ENCODE peak calls at places on chromosomes 4 and X, in eight cellular contexts. E is PC-3, N is mammary epithelial cell, R is tibial nerve, I is mesendoderm, D is AG10803, G is cardiac fibroblast, H is mesenchymal stem cell. S is an unnamed sample.

GRCh38 chrX:47235691-47236103 is 2.9 kb downstream of the USP11 start:
- DNase-seq in I (no peak), N (peak), G (no peak), H (peak), D (no peak), R (no peak), E (no peak), S (no peak)

GRCh38 chr4:7411896-7412585 is 22.7 kb downstream of the PSAPL1 start:
- DNase-seq in R (no peak), E (no peak), N (no peak), D (no peak), H (no peak), I (no peak), G (no peak), S (no peak)

GRCh38 chr4:84401669-84402068 is 97.4 kb downstream of the NKX6-1 start:
- DNase-seq in E (peak), I (no peak), R (no peak), N (no peak), H (no peak), D (no peak), G (no peak), S (no peak)

GRCh38 chrX:724256-724655 is 93.7 kb downstream of the SHOX start:
- DNase-seq in E (no peak), N (no peak), R (no peak), I (no peak), H (no peak), D (no peak), G (no peak), S (no peak)

GRCh38 chr4:15920723-15921591 is 17.6 kb downstream of the FGFBP1 start:
- DNase-seq in D (peak), H (peak), N (peak), G (peak), I (no peak), R (no peak), E (peak), S (peak)

GRCh38 chr4:122798917-122799316 is 27.7 kb upstream of the FGF2 start:
- DNase-seq in R (no peak), G (no peak), I (no peak), H (no peak), N (no peak), D (no peak), E (no peak), S (no peak)

GRCh38 chr4:15402146-15402545 is 25.7 kb upstream of the C1QTNF7 start:
- DNase-seq in E (no peak), D (peak), H (peak), I (no peak), N (peak), G (peak), R (no peak), S (peak)

GRCh38 chrX:100494974-100495373 is 84.9 kb upstream of the PCDH19 start:
- DNase-seq in G (no peak), H (no peak), R (no peak), E (peak), I (no peak), N (no peak), D (no peak), S (peak)

GRCh38 chr4:134762053-134762452 is 560.5 kb upstream of the PABPC4L start:
- DNase-seq in E (no peak), I (peak), R (no peak), N (no peak), D (no peak), G (no peak), H (no peak), S (no peak)

GRCh38 chr4:152807294-152807829 is 27.6 kb downstream of the ARFIP1 start:
- DNase-seq in G (peak), E (peak), N (peak), D (peak), R (no peak), H (peak), I (no peak), S (peak)

GRCh38 chr4:37805091-37805490 is 21.4 kb upstream of the PGM2 start:
- DNase-seq in G (no peak), I (no peak), E (no peak), R (no peak), H (no peak), N (no peak), D (no peak), S (no peak)

GRCh38 chr4:120286813-120287212 is 220.2 kb upstream of the MAD2L1 start:
- DNase-seq in I (peak), G (peak), E (peak), H (peak), R (no peak), N (no peak), D (no peak), S (no peak)

GRCh38 chr4:7073526-7074390 is 5.9 kb upstream of the GRPEL1 start:
- DNase-seq in N (peak), R (peak), I (peak), H (peak), D (peak), E (peak), G (peak), S (peak)

GRCh38 chr4:74659576-74660411 is 134.5 kb downstream of the BTC start:
- DNase-seq in N (peak), E (peak), D (peak), G (peak), H (peak), I (peak), R (no peak), S (peak)

GRCh38 chr4:22090655-22091350 is 142.2 kb upstream of the KCNIP4 start:
- DNase-seq in H (peak), E (peak), I (no peak), G (peak), D (no peak), R (no peak), N (no peak), S (no peak)

GRCh38 chr4:169745291-169745690 is 12.5 kb downstream of the HPF1 start:
- DNase-seq in R (no peak), I (no peak), G (peak), D (peak), E (peak), N (peak), H (peak), S (peak)

GRCh38 chrX:78658851-78659744 is at the start of gene RTL3:
- DNase-seq in I (no peak), G (peak), N (peak), H (peak), E (peak), D (peak), R (no peak), S (peak)

GRCh38 chrX:71198066-71198465 is 25.0 kb upstream of the GJB1 start:
- DNase-seq in E (no peak), I (no peak), H (no peak), N (no peak), R (no peak), G (no peak), D (no peak), S (no peak)

GRCh38 chr4:145938618-145939177 is at the start of gene ZNF827:
- DNase-seq in N (peak), E (peak), I (peak), H (peak), R (peak), D (peak), G (peak), S (peak)

GRCh38 chrX:144275403-144275802 is 391.5 kb downstream of the UBE2NL start:
- DNase-seq in I (no peak), H (no peak), G (no peak), D (no peak), R (no peak), E (peak), N (peak), S (peak)

GRCh38 chr4:4330794-4331193 is 40.7 kb downstream of the ZBTB49 start:
- DNase-seq in D (no peak), H (no peak), R (no peak), I (no peak), E (no peak), N (no peak), G (no peak), S (no peak)

GRCh38 chr4:158193171-158193749 is 17.0 kb upstream of the TMEM144 start:
- DNase-seq in R (no peak), I (peak), D (peak), E (peak), H (peak), G (peak), N (no peak), S (peak)

GRCh38 chr4:28287837-28288236 is 1427.2 kb downstream of the STIM2 start:
- DNase-seq in H (peak), D (peak), E (peak), R (peak), I (peak), N (peak), G (peak), S (peak)

GRCh38 chrX:22691966-22692565 is 307.7 kb upstream of the DDX53 start:
- DNase-seq in E (no peak), N (no peak), D (no peak), H (no peak), G (no peak), R (no peak), I (no peak), S (no peak)

GRCh38 chr4:94978904-94979303 is 221.1 kb downstream of the BMPR1B start:
- DNase-seq in R (no peak), D (no peak), I (no peak), G (peak), H (no peak), N (peak), E (peak), S (peak)

GRCh38 chrX:96721398-96721797 is 36.8 kb downstream of the DIAPH2 start:
- DNase-seq in I (no peak), R (no peak), G (no peak), H (peak), D (no peak), N (no peak), E (peak), S (no peak)

GRCh38 chr4:168511780-168512467 is 15.1 kb downstream of the PALLD start:
- DNase-seq in G (no peak), N (no peak), D (no peak), R (no peak), H (no peak), E (no peak), I (no peak), S (no peak)

GRCh38 chrX:153598541-153599191 is at the start of gene CCNQ:
- DNase-seq in I (peak), R (no peak), E (peak), G (peak), N (peak), D (peak), H (peak), S (peak)

GRCh38 chr4:143512978-143513313 is 556 bp upstream of the SMARCA5 start:
- DNase-seq in N (no peak), R (no peak), D (no peak), G (no peak), H (no peak), I (no peak), E (no peak), S (no peak)

GRCh38 chrX:1223253-1223621 is 10.8 kb upstream of the CRLF2 start:
- DNase-seq in I (no peak), G (no peak), R (no peak), D (no peak), H (no peak), N (no peak), E (no peak), S (no peak)

GRCh38 chr4:26804451-26804850 is 56.2 kb upstream of the STIM2 start:
- DNase-seq in H (no peak), I (no peak), R (no peak), N (no peak), E (no peak), G (no peak), D (no peak), S (no peak)

GRCh38 chrX:71111851-71112468 is 583 bp upstream of the IL2RG start:
- DNase-seq in I (no peak), H (no peak), N (no peak), G (no peak), E (no peak), R (no peak), D (no peak), S (no peak)

GRCh38 chr4:102625232-102625930 is 124.2 kb downstream of the NFKB1 start:
- DNase-seq in I (peak), G (peak), H (peak), D (peak), R (no peak), N (peak), E (peak), S (peak)

GRCh38 chr4:148495463-148495862 is 53.2 kb upstream of the NR3C2 start:
- DNase-seq in I (peak), H (no peak), N (no peak), D (no peak), G (peak), E (no peak), R (no peak), S (peak)

GRCh38 chrX:82458207-82458754 is 1049.8 kb upstream of the POU3F4 start:
- DNase-seq in H (no peak), R (no peak), G (no peak), D (no peak), N (no peak), E (no peak), I (no peak), S (no peak)

DNA sequence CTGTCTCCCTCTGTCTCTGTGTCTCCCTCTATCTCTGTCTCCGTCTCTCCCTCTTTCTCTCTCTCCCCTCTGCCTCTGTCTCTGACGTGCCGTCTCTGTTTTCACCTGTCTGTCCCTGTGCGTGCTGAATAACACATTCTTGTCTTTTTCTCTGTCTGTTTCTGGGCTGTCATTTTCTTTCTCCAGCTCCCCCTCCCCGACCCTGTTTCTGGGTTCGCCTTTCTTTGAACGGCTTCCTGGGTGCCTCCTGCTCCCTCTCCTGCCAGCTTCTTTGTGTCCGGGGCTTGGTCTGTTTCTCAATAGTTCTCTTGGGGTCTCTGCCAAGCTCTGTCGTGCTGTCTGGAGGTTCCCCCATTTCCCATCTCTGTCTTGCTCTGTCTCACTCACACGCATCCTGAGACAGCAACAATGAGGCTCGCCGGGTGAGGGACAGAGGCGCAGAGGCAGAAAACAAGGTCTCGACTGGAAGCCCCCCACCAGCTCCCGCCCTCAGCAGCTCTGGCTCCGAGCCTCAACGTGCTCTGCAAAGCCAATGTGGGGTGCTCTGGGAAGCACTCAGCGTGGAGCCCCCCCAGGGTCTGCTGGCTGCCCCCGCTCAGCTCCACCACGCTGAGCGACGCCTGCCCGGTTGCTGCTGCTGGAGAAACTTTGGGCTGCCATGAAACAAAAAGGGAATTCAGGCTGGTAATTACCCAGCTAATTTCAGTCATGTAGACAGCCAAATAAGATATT is 3.4 kb downstream of the CPLX1 start:
- DNase-seq in G (no peak), I (no peak), H (no peak), N (no peak), D (no peak), E (no peak), R (no peak), S (no peak)
- H3K4me3 ChIP-seq in G (no peak), I (no peak), H (no peak), N (no peak), D (no peak), E (no peak), R (no peak), S (no peak)

GRCh38 chr4:76589872-76590846 is 155.1 kb downstream of the SHROOM3 start:
- DNase-seq in E (peak), N (peak), G (peak), D (peak), I (peak), R (no peak), H (peak), S (no peak)
- H3K4me3 ChIP-seq in E (no peak), N (peak), G (no peak), D (no peak), I (no peak), R (no peak), H (no peak), S (no peak)

DNA sequence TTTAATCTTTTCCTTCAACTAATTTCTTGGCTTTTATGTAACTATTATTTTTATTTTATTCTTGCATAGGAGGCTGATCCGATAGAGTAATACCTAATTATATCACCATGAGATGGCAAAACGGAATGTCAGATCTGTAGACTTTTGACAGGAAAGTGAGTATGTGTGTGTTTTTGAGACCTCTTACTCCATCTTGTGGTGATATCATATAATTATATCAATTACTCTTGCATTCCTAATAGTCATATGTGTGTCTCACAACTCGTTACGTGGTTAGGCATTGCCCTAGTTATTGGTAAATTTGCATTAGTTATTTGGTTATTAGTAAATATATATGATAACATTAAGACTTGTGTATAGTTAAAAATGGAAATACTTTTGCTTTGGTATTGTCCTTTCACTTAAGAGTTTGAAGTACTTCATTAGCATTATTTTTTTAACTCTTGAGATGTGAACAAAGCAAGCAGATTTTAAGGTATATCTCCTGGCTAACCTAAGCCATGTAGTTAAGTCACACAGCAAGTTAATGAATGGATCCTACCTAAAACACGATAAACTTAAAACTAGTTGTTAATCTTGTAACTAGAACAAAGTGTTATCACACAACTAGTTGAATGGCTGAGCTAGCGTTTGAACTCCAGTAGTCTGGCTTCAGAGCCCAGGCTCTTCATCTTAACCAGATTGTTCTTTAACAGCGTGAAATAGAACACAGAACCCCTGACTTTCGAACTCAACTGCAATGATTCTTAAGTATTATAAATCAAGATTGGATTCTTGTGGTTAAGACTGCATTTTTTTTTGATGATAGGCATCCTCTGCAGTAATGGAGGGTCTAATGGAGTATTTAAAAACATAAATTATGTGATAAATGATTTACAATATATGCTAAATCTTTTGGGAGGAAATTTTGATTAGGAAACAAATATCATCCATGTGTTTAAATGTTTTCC is 67.1 kb downstream of the PGRMC2 start:
- DNase-seq in G (peak), R (no peak), D (peak), E (peak), I (peak), N (peak), H (peak), S (peak)
- H3K4me3 ChIP-seq in G (no peak), R (no peak), D (no peak), E (no peak), I (no peak), N (no peak), H (no peak), S (no peak)

DNA sequence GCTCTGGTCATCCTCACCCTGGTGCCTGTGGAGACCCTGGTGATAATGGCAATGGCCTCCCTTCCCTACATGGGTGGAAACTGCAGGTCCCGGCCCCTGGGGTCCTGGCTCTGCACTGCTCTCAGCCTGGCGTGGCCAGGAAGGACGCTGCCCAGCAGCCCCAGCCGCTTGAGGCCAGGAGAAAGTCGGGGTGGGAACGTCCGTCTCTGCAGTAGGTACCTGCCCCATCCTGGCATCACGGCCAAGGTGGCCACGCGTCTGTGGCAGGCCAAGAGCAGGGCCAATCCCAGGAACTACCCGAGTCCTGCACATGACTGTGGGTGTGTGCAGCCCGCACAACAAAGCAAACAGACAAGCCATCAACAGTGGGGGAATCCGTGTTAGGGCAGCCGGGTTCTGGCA is 33.8 kb downstream of the FGFRL1 start:
- DNase-seq in G (no peak), D (no peak), E (no peak), R (no peak), N (no peak), H (no peak), I (no peak), S (no peak)
- H3K4me3 ChIP-seq in G (no peak), D (no peak), E (no peak), R (no peak), N (no peak), H (no peak), I (no peak), S (no peak)

GRCh38 chr4:24820541-24820940 is 25.2 kb downstream of the SOD3 start:
- DNase-seq in R (no peak), E (no peak), D (no peak), N (no peak), H (no peak), G (no peak), I (no peak), S (no peak)

DNA sequence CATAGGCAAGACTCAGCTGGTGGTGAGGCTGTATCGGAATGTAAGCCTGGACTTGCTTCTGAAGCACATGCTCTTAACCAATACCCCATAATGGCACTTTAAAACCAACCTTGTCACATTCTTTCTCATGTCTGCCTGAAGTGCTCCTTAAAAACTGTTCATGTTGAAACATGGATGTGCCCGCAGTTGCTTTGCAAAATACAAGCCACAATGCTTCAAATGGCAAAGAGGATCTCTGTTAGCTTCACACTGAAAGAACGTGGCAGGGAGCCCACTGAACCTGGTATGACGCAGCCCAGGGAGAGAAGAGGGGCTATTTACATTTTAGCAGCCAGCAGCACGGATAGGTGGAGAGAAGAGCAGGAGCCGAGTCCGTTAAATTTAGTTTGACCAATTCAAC is 29.3 kb downstream of the SOD3 start:
- DNase-seq in I (no peak), D (no peak), H (no peak), N (peak), G (no peak), E (no peak), R (no peak), S (peak)
- H3K4me3 ChIP-seq in I (no peak), D (no peak), H (no peak), N (no peak), G (no peak), E (no peak), R (no peak), S (no peak)

GRCh38 chr4:72320185-72320948 is 248.7 kb downstream of the ADAMTS3 start:
- DNase-seq in G (no peak), D (no peak), N (no peak), E (no peak), I (no peak), R (no peak), H (no peak), S (no peak)
- H3K4me3 ChIP-seq in G (no peak), D (no peak), N (no peak), E (peak), I (no peak), R (no peak), H (no peak), S (no peak)

S was measured in epithelial cell of esophagus.